ENCODE peak calls at places on chromosomes 12 and 14, in nine cellular contexts. G is mucosa of descending colon, M is kidney, K is right lobe of liver, Q is foreskin fibroblast, O is IMR-90, N is hepatocyte, A is thyroid gland, S is cardiac muscle cell. D is an unnamed sample.

GRCh38 chr14:38208825-38209562 is 1.3 kb downstream of the SSTR1 start:
- DNase-seq in G (peak; percentile 87), M (peak; percentile 67), K (peak; percentile 85), Q (peak; percentile 92), O (peak; percentile 74), N (peak; percentile 84), A (peak; percentile 15), S (peak; percentile 68), D (no peak)

GRCh38 chr12:71896171-71896570 is 42.5 kb upstream of the TPH2 start:
- DNase-seq in G (no peak), M (no peak), K (no peak), Q (no peak), O (no peak), N (no peak), A (no peak), S (no peak), D (no peak)

GRCh38 chr14:51650721-51651387 is 856 bp upstream of the FRMD6 start:
- DNase-seq in G (peak; percentile 41), M (peak; percentile 73), K (peak; percentile 58), Q (peak; percentile 55), O (no peak), N (peak; percentile 34), A (peak; percentile 21), S (no peak), D (no peak)

GRCh38 chr12:68896881-68897540 is 36.0 kb downstream of the CPM start:
- DNase-seq in G (no peak), M (no peak), K (no peak), Q (no peak), O (no peak), N (no peak), A (no peak), S (peak; percentile 30), D (no peak)

GRCh38 chr12:23488130-23488529 is 461.3 kb downstream of the SOX5 start:
- DNase-seq in G (no peak), M (no peak), K (no peak), Q (no peak), O (no peak), N (no peak), A (no peak), S (no peak), D (no peak)

GRCh38 chr12:54377797-54378515 is 6.6 kb downstream of the ZNF385A start:
- DNase-seq in G (no peak), M (no peak), K (no peak), Q (no peak), O (no peak), N (no peak), A (no peak), S (no peak), D (no peak)

GRCh38 chr14:57389646-57390036 is 745 bp upstream of the NAA30 start:
- DNase-seq in G (no peak), M (no peak), K (peak; percentile 43), Q (no peak), O (no peak), N (peak; percentile 17), A (peak; percentile 8), S (no peak), D (no peak)

GRCh38 chr12:43776498-43776897 is 17.7 kb downstream of the IRAK4 start:
- DNase-seq in G (no peak), M (no peak), K (no peak), Q (peak; percentile 54), O (peak; percentile 45), N (peak; percentile 46), A (no peak), S (peak; percentile 47), D (no peak)

GRCh38 chr12:123134755-123135282 is 16.1 kb downstream of the PITPNM2 start:
- DNase-seq in G (no peak), M (no peak), K (peak; percentile 6), Q (no peak), O (no peak), N (no peak), A (no peak), S (no peak), D (no peak)

GRCh38 chr12:101759396-101760047 is 20.3 kb upstream of the SYCP3 start:
- DNase-seq in G (no peak), M (no peak), K (no peak), Q (peak; percentile 56), O (peak; percentile 35), N (peak; percentile 33), A (no peak), S (peak; percentile 50), D (no peak)

GRCh38 chr12:14272954-14273910 is 92.2 kb upstream of the ATF7IP start:
- DNase-seq in G (no peak), M (no peak), K (no peak), Q (no peak), O (peak; percentile 53), N (no peak), A (no peak), S (no peak), D (peak; percentile 78)

GRCh38 chr12:120938496-120938895 is 34.3 kb upstream of the SPPL3 start:
- DNase-seq in G (no peak), M (no peak), K (no peak), Q (no peak), O (no peak), N (no peak), A (no peak), S (no peak), D (no peak)

GRCh38 chr14:66401447-66402095 is 84.6 kb upstream of the CCDC196 start:
- DNase-seq in G (no peak), M (no peak), K (no peak), Q (peak; percentile 28), O (no peak), N (no peak), A (peak; percentile 3), S (peak; percentile 10), D (no peak)
- TF ChIP-seq CTCF in G (no peak), M (peak; percentile 78), K (peak; percentile 62), Q (no peak), O (peak; percentile 18), N (peak; percentile 32), A (peak; percentile 17), S (peak; percentile 35), D (peak; percentile 50)

DNA sequence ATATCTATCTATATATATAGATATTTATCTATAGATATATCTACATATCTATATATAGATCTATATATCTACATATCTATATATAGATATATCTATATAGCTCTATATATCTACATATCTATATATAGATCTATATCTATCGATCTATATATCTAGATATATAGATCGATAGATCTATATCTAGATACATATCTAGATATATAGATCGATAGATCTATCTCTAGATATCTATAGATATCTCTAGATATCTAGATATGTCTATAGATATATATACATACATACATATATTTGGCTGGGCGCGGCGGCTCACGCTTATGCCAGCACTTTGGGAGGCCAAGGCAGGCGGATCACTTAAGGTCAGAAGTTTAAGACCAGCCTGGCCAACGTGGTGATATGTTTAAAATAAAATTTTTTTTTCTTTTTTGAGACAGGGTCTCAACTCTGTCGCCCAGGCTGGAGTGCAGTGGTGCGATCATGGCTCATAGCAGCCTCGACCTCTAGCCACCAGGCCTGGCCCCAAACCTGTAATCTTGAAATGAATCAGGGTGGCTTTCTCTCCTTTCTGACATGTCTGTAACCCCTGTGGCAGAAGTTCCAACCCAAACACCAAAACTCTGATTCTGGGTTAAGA is 18.1 kb downstream of the ARPC3 start:
- DNase-seq in G (no peak), M (no peak), K (no peak), Q (no peak), O (no peak), N (no peak), A (no peak), S (no peak), D (no peak)
- H3K4me3 ChIP-seq in G (peak overlapping the region; percentile 10), M (no peak overlapping the region), K (peak overlapping the region; percentile 50), Q (peak overlapping the region; percentile 44), O (no peak overlapping the region), N (no peak overlapping the region), A (no peak overlapping the region), S (peak overlapping the region; percentile 27), D (no peak overlapping the region)

DNA sequence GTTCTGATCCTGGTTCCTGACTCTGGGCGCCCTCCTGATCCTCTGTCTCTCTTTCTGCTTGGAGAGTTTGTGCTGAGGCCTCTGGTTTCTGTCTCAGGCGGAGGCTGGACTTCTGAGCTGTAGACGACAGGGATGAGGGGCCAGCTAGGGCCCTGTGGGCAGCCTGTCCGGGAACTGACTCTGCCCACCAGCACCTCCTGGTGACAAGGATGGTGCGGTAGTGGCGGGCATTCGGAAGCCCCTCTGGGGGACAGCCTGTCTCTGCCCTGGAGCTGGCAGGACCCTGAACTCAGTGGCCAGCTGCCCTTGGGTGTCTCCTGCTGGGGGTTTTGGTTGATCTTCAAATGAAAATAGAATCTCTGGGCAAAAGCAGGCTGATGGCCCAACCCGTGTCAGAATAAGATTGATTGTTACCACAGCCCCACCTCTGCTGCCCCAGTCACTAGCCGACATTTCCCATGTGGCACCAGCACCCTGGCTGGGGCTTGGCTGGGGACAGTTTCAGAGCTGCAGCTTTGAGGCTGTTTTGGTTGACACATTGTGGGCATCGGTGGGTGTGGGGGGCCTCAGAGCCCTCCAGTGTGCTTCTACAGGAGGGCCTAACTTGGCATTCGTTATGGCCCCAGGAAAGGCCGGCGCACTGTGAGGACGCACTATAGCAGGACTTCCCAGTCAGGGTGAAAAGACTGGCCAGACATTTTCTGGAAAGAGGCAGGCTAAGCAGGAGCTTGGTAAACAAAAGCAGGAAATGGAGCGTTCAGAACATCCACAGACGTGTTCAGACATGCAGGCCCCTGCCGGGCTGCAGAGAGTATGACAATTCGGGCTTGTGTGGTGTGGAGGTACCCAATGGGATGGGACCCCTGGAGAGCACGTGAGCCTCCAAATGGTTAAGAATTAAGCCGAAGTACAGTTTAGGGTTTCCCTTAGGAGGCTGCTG is 16.1 kb downstream of the KRT80 start:
- DNase-seq in G (no peak), M (no peak), K (no peak), Q (peak; percentile 45), O (no peak), N (no peak), A (no peak), S (peak; percentile 53), D (no peak)
- TF ChIP-seq CTCF in G (no peak), M (peak; percentile 20), K (no peak), Q (no peak), O (peak; percentile 12), N (no peak), A (no peak), S (peak; percentile 28), D (peak; percentile 28)

GRCh38 chr14:61759878-61760277 is 2.3 kb upstream of the SNAPC1 start:
- DNase-seq in G (no peak), M (no peak), K (no peak), Q (no peak), O (no peak), N (no peak), A (no peak), S (no peak), D (no peak)

GRCh38 chr14:61752626-61753025 is 9.6 kb upstream of the SNAPC1 start:
- DNase-seq in G (no peak), M (no peak), K (no peak), Q (peak; percentile 42), O (peak; percentile 61), N (peak; percentile 15), A (no peak), S (peak; percentile 53), D (no peak)

GRCh38 chr14:61754627-61755381 is 7.4 kb upstream of the SNAPC1 start:
- DNase-seq in G (no peak), M (no peak), K (no peak), Q (peak; percentile 45), O (peak; percentile 65), N (no peak), A (no peak), S (peak; percentile 61), D (no peak)

GRCh38 chr14:61753631-61754030 is 8.6 kb upstream of the SNAPC1 start:
- DNase-seq in G (no peak), M (no peak), K (no peak), Q (peak; percentile 53), O (peak; percentile 42), N (peak; percentile 10), A (no peak), S (peak; percentile 59), D (no peak)

DNA sequence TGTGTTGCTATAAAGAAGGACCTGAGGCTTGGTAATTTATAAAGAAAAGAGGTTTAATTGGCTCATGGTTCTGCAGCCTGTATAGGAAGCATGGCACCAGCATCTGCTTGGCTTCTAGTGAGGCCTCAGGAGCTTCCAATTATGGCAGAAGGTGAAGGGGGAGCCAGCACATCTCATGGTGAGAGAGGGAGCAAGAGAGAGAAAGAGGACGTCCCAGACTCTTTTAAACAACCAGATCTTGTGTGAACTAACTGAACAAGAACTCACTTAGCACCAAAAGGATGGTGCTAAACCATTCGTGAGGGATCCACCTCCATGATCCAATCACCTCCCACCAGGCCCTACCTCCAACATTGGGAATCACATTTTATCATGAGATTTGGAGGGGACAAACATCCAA is 6.1 kb upstream of the SNAPC1 start:
- DNase-seq in G (no peak), M (no peak), K (no peak), Q (no peak), O (no peak), N (no peak), A (no peak), S (peak; percentile 58), D (no peak)
- H3K4me3 ChIP-seq in G (no peak overlapping the region), M (no peak overlapping the region), K (no peak overlapping the region), Q (no peak overlapping the region), O (no peak overlapping the region), N (no peak overlapping the region), A (no peak overlapping the region), S (no peak overlapping the region), D (no peak overlapping the region)

D was measured in keratinocyte.